ENCODE peak calls at places on chromosomes 5 and 9, in six cellular contexts. One of them, this sample, is unnamed.

GRCh38 chr5:79837707-79838620 is 148.3 kb downstream of the CMYA5 start:
- DNase-seq in fibroblast of the aortic adventitia: peak
- DNase-seq in non-pigmented ciliary epithelial cell: no peak
- DNase-seq in H9: no peak
- DNase-seq in HT1080: no peak
- DNase-seq in HTR-8/SVneo: no peak
- DNase-seq in this sample: no peak

GRCh38 chr5:157046041-157046440 is 12.9 kb downstream of the HAVCR1 start:
- DNase-seq in fibroblast of the aortic adventitia: no peak
- DNase-seq in non-pigmented ciliary epithelial cell: no peak
- DNase-seq in H9: no peak
- DNase-seq in HT1080: peak
- DNase-seq in HTR-8/SVneo: no peak
- DNase-seq in this sample: no peak

GRCh38 chr9:127974002-127974768 is 6.6 kb downstream of the EEIG1 start:
- DNase-seq in fibroblast of the aortic adventitia: no peak
- DNase-seq in non-pigmented ciliary epithelial cell: no peak
- DNase-seq in H9: peak
- DNase-seq in HT1080: no peak
- DNase-seq in HTR-8/SVneo: no peak
- DNase-seq in this sample: no peak

GRCh38 chr9:135555910-135556309 is 5.6 kb upstream of the PAEP start:
- DNase-seq in fibroblast of the aortic adventitia: no peak
- DNase-seq in non-pigmented ciliary epithelial cell: no peak
- DNase-seq in H9: no peak
- DNase-seq in HT1080: no peak
- DNase-seq in HTR-8/SVneo: no peak
- DNase-seq in this sample: no peak

GRCh38 chr5:154757647-154758406 is 2.6 kb downstream of the LARP1 start:
- DNase-seq in fibroblast of the aortic adventitia: no peak
- DNase-seq in non-pigmented ciliary epithelial cell: no peak
- DNase-seq in H9: no peak
- DNase-seq in HT1080: peak
- DNase-seq in HTR-8/SVneo: no peak
- DNase-seq in this sample: no peak

GRCh38 chr9:131641618-131642495 is 96.5 kb downstream of the PRRT1B start:
- DNase-seq in fibroblast of the aortic adventitia: no peak
- DNase-seq in non-pigmented ciliary epithelial cell: no peak
- DNase-seq in H9: no peak
- DNase-seq in HT1080: no peak
- DNase-seq in HTR-8/SVneo: no peak
- DNase-seq in this sample: no peak

GRCh38 chr5:168449166-168449565 is 37.1 kb upstream of the RARS1 start:
- DNase-seq in fibroblast of the aortic adventitia: no peak
- DNase-seq in non-pigmented ciliary epithelial cell: no peak
- DNase-seq in H9: no peak
- DNase-seq in HT1080: no peak
- DNase-seq in HTR-8/SVneo: no peak
- DNase-seq in this sample: no peak

GRCh38 chr5:93249651-93250289 is 331.2 kb downstream of the NR2F1-AS1 start:
- DNase-seq in fibroblast of the aortic adventitia: peak
- DNase-seq in non-pigmented ciliary epithelial cell: no peak
- DNase-seq in H9: no peak
- DNase-seq in HT1080: peak
- DNase-seq in HTR-8/SVneo: no peak
- DNase-seq in this sample: no peak

GRCh38 chr5:103561670-103562069 is 919 bp downstream of the NUDT12 start:
- DNase-seq in fibroblast of the aortic adventitia: no peak
- DNase-seq in non-pigmented ciliary epithelial cell: no peak
- DNase-seq in H9: no peak
- DNase-seq in HT1080: peak
- DNase-seq in HTR-8/SVneo: no peak
- DNase-seq in this sample: no peak

GRCh38 chr5:150079655-150080461 is 6.5 kb downstream of the CSF1R start:
- DNase-seq in fibroblast of the aortic adventitia: no peak
- DNase-seq in non-pigmented ciliary epithelial cell: no peak
- DNase-seq in H9: peak
- DNase-seq in HT1080: no peak
- DNase-seq in HTR-8/SVneo: no peak
- DNase-seq in this sample: no peak

GRCh38 chr5:57804500-57804899 is 321.9 kb upstream of the ACTBL2 start:
- DNase-seq in fibroblast of the aortic adventitia: no peak
- DNase-seq in non-pigmented ciliary epithelial cell: no peak
- DNase-seq in H9: no peak
- DNase-seq in HT1080: no peak
- DNase-seq in HTR-8/SVneo: no peak
- DNase-seq in this sample: no peak

GRCh38 chr5:155936520-155937406 is 390.2 kb upstream of the SGCD start:
- DNase-seq in fibroblast of the aortic adventitia: no peak
- DNase-seq in non-pigmented ciliary epithelial cell: no peak
- DNase-seq in H9: peak
- DNase-seq in HT1080: no peak
- DNase-seq in HTR-8/SVneo: no peak
- DNase-seq in this sample: no peak

GRCh38 chr5:157431544-157432200 is 28.3 kb upstream of the NIPAL4 start:
- DNase-seq in fibroblast of the aortic adventitia: peak
- DNase-seq in non-pigmented ciliary epithelial cell: peak
- DNase-seq in H9: no peak
- DNase-seq in HT1080: peak
- DNase-seq in HTR-8/SVneo: peak
- DNase-seq in this sample: peak

GRCh38 chr9:129483467-129484324 is 137.2 kb downstream of the C9orf50 start:
- DNase-seq in fibroblast of the aortic adventitia: peak
- DNase-seq in non-pigmented ciliary epithelial cell: no peak
- DNase-seq in H9: no peak
- DNase-seq in HT1080: peak
- DNase-seq in HTR-8/SVneo: peak
- DNase-seq in this sample: no peak

GRCh38 chr5:155711882-155712281 is 615.1 kb upstream of the SGCD start:
- DNase-seq in fibroblast of the aortic adventitia: no peak
- DNase-seq in non-pigmented ciliary epithelial cell: no peak
- DNase-seq in H9: no peak
- DNase-seq in HT1080: no peak
- DNase-seq in HTR-8/SVneo: no peak
- DNase-seq in this sample: no peak

GRCh38 chr5:140351609-140352334 is 5.4 kb upstream of the HBEGF start:
- DNase-seq in fibroblast of the aortic adventitia: peak
- DNase-seq in non-pigmented ciliary epithelial cell: no peak
- DNase-seq in H9: no peak
- DNase-seq in HT1080: peak
- DNase-seq in HTR-8/SVneo: peak
- DNase-seq in this sample: no peak

GRCh38 chr5:82748688-82749091 is 328.5 kb downstream of the TMEM167A start:
- DNase-seq in fibroblast of the aortic adventitia: peak
- DNase-seq in non-pigmented ciliary epithelial cell: no peak
- DNase-seq in H9: no peak
- DNase-seq in HT1080: peak
- DNase-seq in HTR-8/SVneo: no peak
- DNase-seq in this sample: no peak

GRCh38 chr5:44619875-44620610 is 188.7 kb upstream of the MRPS30 start:
- DNase-seq in fibroblast of the aortic adventitia: no peak
- DNase-seq in non-pigmented ciliary epithelial cell: no peak
- DNase-seq in H9: no peak
- DNase-seq in HT1080: no peak
- DNase-seq in HTR-8/SVneo: no peak
- DNase-seq in this sample: no peak

GRCh38 chr5:97545856-97546570 is 363.0 kb upstream of the RIOK2 start:
- DNase-seq in fibroblast of the aortic adventitia: peak
- DNase-seq in non-pigmented ciliary epithelial cell: no peak
- DNase-seq in H9: no peak
- DNase-seq in HT1080: no peak
- DNase-seq in HTR-8/SVneo: no peak
- DNase-seq in this sample: no peak

GRCh38 chr5:37172957-37173356 is 76.2 kb downstream of the CPLANE1 start:
- DNase-seq in fibroblast of the aortic adventitia: no peak
- DNase-seq in non-pigmented ciliary epithelial cell: no peak
- DNase-seq in H9: no peak
- DNase-seq in HT1080: no peak
- DNase-seq in HTR-8/SVneo: no peak
- DNase-seq in this sample: no peak

This sample was measured in HS-5.